ENCODE peak calls at places on chromosomes 16 and 17, in five cellular contexts. W, X, I, K and U are unnamed samples.

GRCh38 chr17:31581491-31581890 is 190.0 kb downstream of the RAB11FIP4 start:
- DNase-seq in I (no peak), K (no peak), W (no peak), X (no peak), U (no peak)

GRCh38 chr16:59604331-59604730 is 870.2 kb upstream of the GOT2 start:
- DNase-seq in X (no peak), K (no peak), I (peak; percentile 39), W (no peak), U (no peak)

GRCh38 chr16:17561056-17561455 is 90.3 kb upstream of the XYLT1 start:
- DNase-seq in X (no peak), K (no peak), W (no peak), I (no peak), U (no peak)

GRCh38 chr17:73546770-73547345 is 97.4 kb downstream of the SDK2 start:
- DNase-seq in I (peak; percentile 76), W (peak; percentile 49), K (peak; percentile 31), X (peak; percentile 16), U (no peak)

GRCh38 chr16:23858496-23859062 is 22.8 kb downstream of the PRKCB start:
- DNase-seq in I (peak; percentile 4), K (no peak), W (no peak), X (no peak), U (no peak)

GRCh38 chr16:27450836-27451341 is 48.9 kb downstream of the IL21R start:
- DNase-seq in X (no peak), K (no peak), I (no peak), W (no peak), U (peak; percentile 41)

GRCh38 chr17:61454932-61455753 is 2.9 kb downstream of the TBX4 start:
- DNase-seq in K (no peak), W (no peak), I (no peak), X (no peak), U (no peak)

GRCh38 chr16:30990105-30990504 is 5.1 kb downstream of the HSD3B7 start:
- DNase-seq in I (no peak), W (no peak), X (no peak), K (no peak), U (no peak)

GRCh38 chr16:53922805-53923645 is 219.1 kb downstream of the FTO start:
- DNase-seq in K (no peak), I (no peak), X (no peak), W (no peak), U (no peak)

GRCh38 chr17:68580236-68580903 is 20.8 kb downstream of the FAM20A start:
- DNase-seq in I (no peak), X (no peak), K (no peak), W (no peak), U (no peak)

GRCh38 chr16:4984174-4985000 is 26.3 kb downstream of the SEC14L5 start:
- DNase-seq in I (no peak), X (no peak), W (no peak), K (no peak), U (no peak)

GRCh38 chr17:4717791-4718190 is 7.4 kb downstream of the ARRB2 start:
- DNase-seq in W (no peak), I (no peak), X (no peak), K (no peak), U (no peak)

GRCh38 chr16:73063284-73063733 is 15.4 kb upstream of the ZFHX3 start:
- DNase-seq in W (no peak), X (no peak), K (no peak), I (no peak), U (no peak)

GRCh38 chr17:17935321-17936271 is 36.6 kb downstream of the TOM1L2 start:
- DNase-seq in K (no peak), W (no peak), I (peak; percentile 68), X (peak; percentile 41), U (no peak)

GRCh38 chr17:17479209-17479608 is 2.4 kb downstream of the MED9 start:
- DNase-seq in X (no peak), K (no peak), I (no peak), W (no peak), U (no peak)

GRCh38 chr16:86549076-86549892 is 5.8 kb downstream of the MTHFSD start:
- DNase-seq in W (no peak), X (peak; percentile 59), K (no peak), I (no peak), U (no peak)

GRCh38 chr16:55812951-55813350 is 19.9 kb downstream of the CES1 start:
- DNase-seq in X (no peak), W (no peak), K (no peak), I (no peak), U (no peak)

GRCh38 chr16:23640669-23640958 is 496 bp downstream of the PALB2 start:
- DNase-seq in K (no peak), I (peak; percentile 32), W (no peak), X (no peak), U (no peak)

GRCh38 chr16:66036162-66036561 is 330.3 kb upstream of the CDH5 start:
- DNase-seq in I (no peak), W (no peak), K (no peak), X (peak; percentile 72), U (no peak)

GRCh38 chr16:84616515-84616914 is 1.4 kb downstream of the COTL1 start:
- DNase-seq in X (no peak), I (no peak), K (no peak), W (no peak), U (no peak)

GRCh38 chr16:69106491-69107291 is 1.2 kb downstream of the HAS3 start:
- DNase-seq in X (no peak), I (peak; percentile 32), K (no peak), W (peak; percentile 50), U (no peak)

DNA sequence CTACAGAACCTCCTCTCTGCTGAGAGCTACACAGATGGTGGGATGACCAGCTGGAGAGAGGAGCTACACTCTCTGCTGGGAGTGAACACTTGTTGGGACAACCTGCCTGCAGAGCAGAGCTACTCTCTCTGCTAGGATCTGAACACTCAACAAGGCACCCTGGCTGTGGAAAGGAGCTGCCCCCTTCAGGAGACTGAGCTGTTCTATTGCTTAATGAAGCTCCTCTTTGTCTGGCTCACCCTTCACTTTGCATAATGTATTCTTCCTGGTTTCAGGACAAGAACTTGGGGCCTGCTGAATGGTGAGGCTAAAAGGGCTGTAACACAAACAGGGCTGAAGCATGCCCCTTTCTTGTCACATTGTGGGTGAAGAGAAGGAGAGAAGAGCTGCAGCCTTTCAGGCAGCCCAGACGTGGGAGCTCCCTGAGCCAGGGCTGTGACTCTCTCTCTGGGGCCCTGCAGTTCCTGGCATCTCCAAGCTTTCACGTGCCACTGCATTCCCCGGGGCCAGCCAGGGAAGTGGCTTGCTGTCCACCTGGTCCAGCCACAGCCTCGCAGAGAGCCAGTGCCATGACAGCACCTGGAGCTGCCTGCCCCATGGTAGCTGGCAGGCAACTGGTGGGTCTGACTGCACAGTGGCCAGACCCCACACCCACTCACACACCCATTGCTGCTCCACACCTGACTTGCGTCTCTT is 272.8 kb upstream of the KCNJ16 start:
- DNase-seq in W (no peak), X (no peak), I (no peak), K (no peak), U (no peak)
- TF ChIP-seq CTCF in W (no peak), X (no peak), I (peak; percentile 25), K (no peak), U (no peak)

DNA sequence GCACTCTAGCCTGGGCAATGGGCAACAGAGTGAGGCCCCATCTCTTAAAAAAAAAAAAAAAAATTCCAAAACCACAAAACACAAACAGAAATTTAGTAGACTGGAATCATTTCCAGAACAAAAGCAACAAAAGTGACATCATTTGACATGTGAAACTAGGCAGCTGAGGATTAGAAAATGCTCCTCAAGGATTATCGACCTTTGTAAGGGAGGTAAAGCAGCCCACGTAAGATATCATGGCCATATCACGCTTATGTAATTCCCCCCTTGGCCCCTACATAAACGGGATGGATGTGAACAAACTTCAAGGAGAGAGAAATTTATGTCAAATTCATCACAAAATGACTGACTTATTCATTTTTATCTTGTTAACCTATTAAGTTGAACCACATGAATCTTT is 83.3 kb downstream of the WDR59 start:
- DNase-seq in X (no peak), I (no peak), K (no peak), W (no peak), U (no peak)
- TF ChIP-seq CTCF in X (no peak), I (no peak), K (no peak), W (no peak), U (no peak)

GRCh38 chr16:61653544-61653943 is 382.7 kb downstream of the CDH8 start:
- DNase-seq in K (no peak), X (no peak), W (no peak), I (no peak), U (no peak)

DNA sequence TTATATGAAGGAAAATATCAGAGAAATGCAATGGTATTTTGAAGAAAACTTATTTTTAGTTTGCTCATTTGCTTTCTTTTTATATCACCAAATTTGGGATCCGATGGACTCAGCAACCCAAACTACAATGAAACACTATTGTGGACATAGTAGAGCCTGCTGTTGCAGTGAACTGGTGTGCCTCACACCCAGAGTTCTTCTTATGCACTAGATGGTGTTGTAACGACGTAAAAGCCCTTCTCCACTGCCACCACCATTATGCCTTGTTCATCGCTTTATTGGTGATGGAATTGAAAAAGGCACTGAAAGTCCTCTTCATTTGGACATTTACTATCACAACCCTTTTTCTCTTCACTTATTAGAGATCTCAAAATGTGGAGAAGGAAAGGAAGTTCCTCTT is 381.3 kb downstream of the CDH8 start:
- DNase-seq in W (no peak), X (no peak), K (no peak), I (no peak), U (no peak)
- TF ChIP-seq CTCF in W (no peak), X (no peak), K (no peak), I (no peak), U (no peak)

GRCh38 chr16:1333854-1334719 is 642 bp downstream of the BAIAP3 start:
- DNase-seq in X (no peak), K (no peak), W (no peak), I (no peak), U (no peak)

GRCh38 chr16:1335211-1335971 is 1.9 kb downstream of the BAIAP3 start:
- DNase-seq in X (no peak), I (no peak), K (no peak), W (no peak), U (no peak)

GRCh38 chr16:1333149-1333812 is at the start of gene BAIAP3:
- DNase-seq in X (no peak), I (no peak), K (no peak), W (peak; percentile 77), U (peak; percentile 54)

GRCh38 chr16:1335996-1336395 is 2.6 kb downstream of the BAIAP3 start:
- DNase-seq in W (no peak), K (no peak), X (no peak), I (no peak), U (no peak)

DNA sequence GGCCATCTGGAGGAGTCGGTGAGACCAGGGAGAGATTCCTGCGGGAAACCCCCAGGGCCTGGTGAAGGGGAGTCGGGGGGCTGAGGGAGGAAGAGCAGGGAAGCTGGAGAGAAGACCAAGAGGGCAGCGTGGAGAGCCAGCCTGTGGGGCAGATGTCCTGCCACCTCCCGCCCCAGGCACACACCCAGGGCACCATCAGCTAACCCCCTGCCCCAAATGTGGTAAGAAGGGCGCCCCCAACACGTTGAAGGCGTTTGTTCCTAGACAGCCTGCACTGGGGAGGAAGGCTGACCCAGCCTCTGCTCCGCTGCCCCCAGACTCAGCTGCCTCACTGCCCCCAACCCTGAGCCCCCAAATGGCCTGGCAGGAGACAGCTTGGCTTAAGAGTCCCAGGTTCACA is 1.3 kb downstream of the BAIAP3 start:
- DNase-seq in W (no peak), I (no peak), X (no peak), K (no peak), U (no peak)
- TF ChIP-seq CTCF in W (no peak), I (no peak), X (no peak), K (no peak), U (no peak)